ENCODE peak calls at places on chromosomes 11 and 22, in four cellular contexts. C, P, E and K are unnamed samples.

GRCh38 chr11:31780078-31780971 is 30.8 kb downstream of the PAX6 start:
- DNase-seq in C (no peak), P (no peak), E (no peak), K (no peak)

GRCh38 chr11:111452817-111453607 is 59.2 kb downstream of the BTG4 start:
- DNase-seq in C (no peak), P (no peak), E (no peak), K (no peak)

GRCh38 chr11:127843483-127844396 is 743.6 kb downstream of the ETS1 start:
- DNase-seq in C (peak; percentile 85), P (peak; percentile 88), E (peak; percentile 67), K (peak; percentile 70)

GRCh38 chr22:22037740-22038139 is 55.2 kb upstream of the TOP3B start:
- DNase-seq in C (peak; percentile 76), P (no peak), E (no peak), K (peak; percentile 2)

GRCh38 chr11:69541001-69541285 is 59.5 kb downstream of the LINC01488 start:
- DNase-seq in C (no peak), P (no peak), E (no peak), K (no peak)

GRCh38 chr11:115903179-115903578 is 399.0 kb upstream of the CADM1 start:
- DNase-seq in C (no peak), P (no peak), E (no peak), K (no peak)

GRCh38 chr11:13317293-13318080 is 39.9 kb downstream of the BMAL1 start:
- DNase-seq in C (peak; percentile 6), P (no peak), E (no peak), K (no peak)

GRCh38 chr11:31325162-31325561 is 44.4 kb downstream of the DCDC1 start:
- DNase-seq in C (no peak), P (no peak), E (no peak), K (no peak)

GRCh38 chr11:117130879-117131278 is 13.2 kb upstream of the PAFAH1B2 start:
- DNase-seq in C (no peak), P (no peak), E (no peak), K (no peak)

GRCh38 chr22:36541831-36542391 is 12.9 kb upstream of the EIF3D start:
- DNase-seq in C (no peak), P (no peak), E (peak; percentile 35), K (no peak)

GRCh38 chr11:131109256-131109655 is 193.0 kb upstream of the SNX19 start:
- DNase-seq in C (no peak), P (no peak), E (no peak), K (no peak)

GRCh38 chr11:26805001-26805400 is 83.1 kb upstream of the SLC5A12 start:
- DNase-seq in C (no peak), P (no peak), E (no peak), K (no peak)

GRCh38 chr11:79090191-79090590 is 350.6 kb downstream of the TENM4 start:
- DNase-seq in C (no peak), P (no peak), E (no peak), K (no peak)

GRCh38 chr11:7170431-7170830 is 81.3 kb upstream of the SYT9 start:
- DNase-seq in C (no peak), P (no peak), E (no peak), K (no peak)

GRCh38 chr11:28743101-28743550 is 634.9 kb downstream of the METTL15 start:
- DNase-seq in C (peak; percentile 88), P (no peak), E (no peak), K (peak; percentile 84)

GRCh38 chr11:34624069-34624468 is 3.2 kb downstream of the EHF start:
- DNase-seq in C (no peak), P (no peak), E (peak; percentile 76), K (no peak)

GRCh38 chr22:39128508-39128907 is 24.0 kb downstream of the CBX7 start:
- DNase-seq in C (no peak), P (no peak), E (no peak), K (no peak)

GRCh38 chr11:1194977-1195689 is 27.7 kb upstream of the MUC5B start:
- DNase-seq in C (no peak), P (peak; percentile 10), E (peak; percentile 26), K (no peak)

GRCh38 chr11:132140056-132140455 is 769.6 kb downstream of the NTM start:
- DNase-seq in C (peak; percentile 82), P (no peak), E (no peak), K (no peak)

GRCh38 chr11:64504999-64505398 is 86.0 kb upstream of the SLC22A12 start:
- DNase-seq in C (no peak), P (no peak), E (no peak), K (no peak)

GRCh38 chr11:61362542-61362875 is 335 bp downstream of the TMEM138 start:
- DNase-seq in C (peak; percentile 63), P (no peak), E (no peak), K (no peak)

GRCh38 chr11:113021111-113021510 is 59.9 kb downstream of the NCAM1 start:
- DNase-seq in C (no peak), P (no peak), E (no peak), K (no peak)

GRCh38 chr11:64880240-64881001 is 2.0 kb upstream of the EHD1 start:
- DNase-seq in C (no peak), P (no peak), E (no peak), K (no peak)

GRCh38 chr11:70733327-70734325 is 335.3 kb downstream of the CTTN start:
- DNase-seq in C (peak; percentile 23), P (no peak), E (no peak), K (no peak)

GRCh38 chr11:1341928-1342524 is 32.6 kb upstream of the TOLLIP start:
- DNase-seq in C (peak; percentile 18), P (no peak), E (peak; percentile 24), K (no peak)

GRCh38 chr11:116930177-116930576 is 92.8 kb upstream of the APOA1 start:
- DNase-seq in C (no peak), P (no peak), E (no peak), K (no peak)